ENCODE peak calls at places on chromosome 6, in six cellular contexts. F is neuronal stem cell; Z is hypothalamus; K is A172; P is activated gamma-delta T cell treated with Interleukin-2 at 50 U/mL for 16 hours; C is CD8-positive, alpha-beta memory T cell. O is an unnamed sample.

GRCh38 chr6:33599413-33599911 is 19.4 kb upstream of the BAK1 start:
- DNase-seq in F (no peak), Z (no peak), K (peak), P (no peak), C (no peak), O (peak)

GRCh38 chr6:79894939-79895338 is 52.4 kb downstream of the ELOVL4 start:
- DNase-seq in F (no peak), Z (no peak), K (no peak), P (no peak), C (no peak), O (no peak)

GRCh38 chr6:70474751-70475150 is 61.4 kb downstream of the FAM135A start:
- DNase-seq in F (peak), Z (no peak), K (no peak), P (no peak), C (no peak), O (no peak)

GRCh38 chr6:3314621-3315020 is 55.9 kb downstream of the PSMG4 start:
- DNase-seq in F (no peak), Z (no peak), K (no peak), P (no peak), C (no peak), O (no peak)

GRCh38 chr6:17867880-17868279 is 119.6 kb downstream of the KIF13A start:
- DNase-seq in F (no peak), Z (no peak), K (peak), P (no peak), C (no peak), O (no peak)

GRCh38 chr6:114267897-114268296 is 74.9 kb downstream of the HS3ST5 start:
- DNase-seq in F (no peak), Z (no peak), K (no peak), P (no peak), C (no peak), O (no peak)

GRCh38 chr6:137056121-137056880 is 11.5 kb upstream of the IL20RA start:
- DNase-seq in F (no peak), Z (no peak), K (peak), P (no peak), C (no peak), O (no peak)

GRCh38 chr6:28159029-28159607 is 17.4 kb downstream of the ZKSCAN8 start:
- DNase-seq in F (no peak), Z (no peak), K (no peak), P (no peak), C (no peak), O (no peak)

GRCh38 chr6:124234806-124235205 is 431.1 kb downstream of the NKAIN2 start:
- DNase-seq in F (no peak), Z (no peak), K (no peak), P (no peak), C (no peak), O (no peak)

GRCh38 chr6:21781075-21781474 is 187.5 kb downstream of the SOX4 start:
- DNase-seq in F (peak), Z (no peak), K (no peak), P (no peak), C (no peak), O (no peak)

GRCh38 chr6:41424370-41425058 is 89.1 kb downstream of the NCR2 start:
- DNase-seq in F (peak), Z (peak), K (peak), P (peak), C (peak), O (peak)

GRCh38 chr6:105780146-105780860 is 305.8 kb upstream of the PRDM1 start:
- DNase-seq in F (no peak), Z (no peak), K (peak), P (no peak), C (no peak), O (no peak)

GRCh38 chr6:113512581-113512980 is 344.6 kb upstream of the MARCKS start:
- DNase-seq in F (no peak), Z (no peak), K (no peak), P (no peak), C (no peak), O (no peak)

GRCh38 chr6:15508363-15509330 is 154.2 kb downstream of the DTNBP1 start:
- DNase-seq in F (no peak), Z (no peak), K (no peak), P (no peak), C (no peak), O (no peak)

GRCh38 chr6:169070506-169071176 is 183.0 kb downstream of the THBS2 start:
- DNase-seq in F (no peak), Z (no peak), K (peak), P (no peak), C (no peak), O (peak)

GRCh38 chr6:71082033-71082620 is 125.3 kb upstream of the B3GAT2 start:
- DNase-seq in F (no peak), Z (no peak), K (peak), P (no peak), C (no peak), O (no peak)

GRCh38 chr6:36697481-36697903 is at the start of gene RAB44:
- DNase-seq in F (no peak), Z (no peak), K (no peak), P (no peak), C (no peak), O (no peak)

GRCh38 chr6:109318328-109318876 is 63.9 kb downstream of the CD164 start:
- DNase-seq in F (no peak), Z (peak), K (no peak), P (no peak), C (no peak), O (peak)

GRCh38 chr6:119078449-119079287 is at the start of gene FAM184A:
- DNase-seq in F (peak), Z (peak), K (peak), P (peak), C (peak), O (no peak)

GRCh38 chr6:90583179-90583578 is 3.7 kb downstream of the MAP3K7 start:
- DNase-seq in F (no peak), Z (no peak), K (no peak), P (no peak), C (no peak), O (no peak)

GRCh38 chr6:148761532-148761951 is 14.7 kb downstream of the UST start:
- DNase-seq in F (no peak), Z (no peak), K (no peak), P (peak), C (peak), O (no peak)

GRCh38 chr6:15317934-15318902 is 72.3 kb downstream of the JARID2 start:
- DNase-seq in F (peak), Z (no peak), K (no peak), P (no peak), C (no peak), O (no peak)

GRCh38 chr6:12113190-12113578 is 101.1 kb downstream of the HIVEP1 start:
- DNase-seq in F (no peak), Z (no peak), K (peak), P (no peak), C (no peak), O (no peak)

GRCh38 chr6:157432231-157432630 is 51.2 kb downstream of the ZDHHC14 start:
- DNase-seq in F (no peak), Z (no peak), K (no peak), P (no peak), C (no peak), O (no peak)

GRCh38 chr6:27092316-27092692 is 155.2 kb upstream of the PRSS16 start:
- DNase-seq in F (no peak), Z (no peak), K (no peak), P (no peak), C (peak), O (no peak)

GRCh38 chr6:90406957-90407356 is 110.3 kb upstream of the BACH2 start:
- DNase-seq in F (no peak), Z (no peak), K (no peak), P (no peak), C (no peak), O (no peak)

GRCh38 chr6:30888472-30889137 is 4.3 kb downstream of the DDR1 start:
- DNase-seq in F (no peak), Z (peak), K (peak), P (no peak), C (no peak), O (no peak)

GRCh38 chr6:105372862-105373182 is 30.1 kb downstream of the PREP start:
- DNase-seq in F (no peak), Z (no peak), K (no peak), P (no peak), C (no peak), O (no peak)

GRCh38 chr6:142545147-142545546 is 243.3 kb downstream of the ADGRG6 start:
- DNase-seq in F (no peak), Z (no peak), K (no peak), P (no peak), C (no peak), O (no peak)